ENCODE peak calls at places on chromosomes 2 and 18, in ten cellular contexts. T is GM23248; N is stimulated activated CD8-positive, alpha-beta memory T cell treated with anti-CD3 and anti-CD28 coated beads, Interleukin-7, amount 100 ng/mL, for 1 hour; H is activated T-cell treated with anti-CD3 and anti-CD28 coated beads, Interleukin-2, amount 50 U/mL, for 72 hours; Z is AML-193; G is posterior cingulate gyrus; P is activated CD4-positive, alpha-beta T cell treated with anti-CD3 and anti-CD28 coated beads, Interleukin-2, amount 10 ng/mL, durations not matched to agents 7 days and 5 days; X is HFFc6; Y is Ammon's horn; Q is iris pigment epithelial cell. B is an unnamed sample.

GRCh38 chr2:72893594-72894319 is 6.5 kb downstream of the SPR start:
- DNase-seq in G (no peak), P (peak), H (peak), X (peak), Y (peak), Z (no peak), N (no peak), Q (peak), T (peak), B (peak)

GRCh38 chr2:105114551-105114950 is 76.7 kb downstream of the MRPS9 start:
- DNase-seq in N (no peak), H (no peak), P (no peak), Z (peak), T (peak), Q (peak), Y (peak), X (peak), G (no peak), B (peak)

GRCh38 chr2:52404046-52404445 is 1363.6 kb upstream of the CHAC2 start:
- DNase-seq in P (no peak), T (no peak), X (no peak), N (no peak), Y (no peak), Q (no peak), Z (no peak), H (no peak), G (no peak), B (no peak)

GRCh38 chr2:238129166-238130010 is 9.1 kb upstream of the KLHL30 start:
- DNase-seq in Q (no peak), T (no peak), G (no peak), Z (no peak), P (no peak), H (no peak), N (no peak), X (no peak), Y (no peak), B (no peak)

GRCh38 chr2:7194950-7195349 is 277.7 kb downstream of the RNF144A start:
- DNase-seq in Y (no peak), N (no peak), P (no peak), G (no peak), T (no peak), X (no peak), H (no peak), Z (no peak), Q (no peak), B (no peak)

GRCh38 chr2:219631406-219631891 is 4.0 kb downstream of the SLC4A3 start:
- DNase-seq in N (no peak), H (no peak), G (no peak), Z (no peak), Q (no peak), P (no peak), T (no peak), X (no peak), Y (no peak), B (no peak)

GRCh38 chr2:128444816-128445532 is 126.3 kb upstream of the HS6ST1 start:
- DNase-seq in P (no peak), X (no peak), H (no peak), T (no peak), Y (no peak), Q (peak), Z (no peak), G (no peak), N (no peak), B (no peak)

GRCh38 chr2:205714058-205714776 is 31.9 kb downstream of the NRP2 start:
- DNase-seq in X (no peak), N (no peak), G (no peak), P (no peak), T (no peak), Q (peak), Y (no peak), H (no peak), Z (peak), B (peak)

GRCh38 chr18:48485828-48486405 is 52.9 kb upstream of the CTIF start:
- DNase-seq in T (no peak), Q (no peak), Z (no peak), N (no peak), P (no peak), Y (no peak), X (no peak), G (no peak), H (no peak), B (no peak)

GRCh38 chr2:200533754-200534153 is 7.7 kb downstream of the SGO2 start:
- DNase-seq in Q (no peak), T (no peak), N (no peak), H (no peak), Y (no peak), G (no peak), Z (no peak), X (no peak), P (no peak), B (no peak)

GRCh38 chr2:45067859-45068642 is 58.8 kb upstream of the SIX2 start:
- DNase-seq in H (no peak), N (no peak), Y (no peak), X (no peak), G (no peak), T (peak), Q (peak), P (no peak), Z (no peak), B (no peak)

GRCh38 chr18:54532222-54532621 is 58.8 kb upstream of the DYNAP start:
- DNase-seq in H (no peak), P (no peak), N (no peak), T (no peak), Y (no peak), Q (no peak), G (no peak), X (no peak), Z (no peak), B (peak)

GRCh38 chr2:176187306-176188217 is 906 bp upstream of the HOXD1 start:
- DNase-seq in Z (no peak), G (peak), N (no peak), Q (no peak), T (peak), Y (no peak), H (no peak), X (no peak), P (no peak), B (no peak)

GRCh38 chr2:187079901-187080300 is 230.9 kb upstream of the ZSWIM2 start:
- DNase-seq in Q (no peak), Y (no peak), Z (no peak), N (no peak), X (no peak), T (no peak), H (no peak), P (no peak), G (no peak), B (no peak)

GRCh38 chr18:32048507-32049091 is 30.0 kb downstream of the RNF125 start:
- DNase-seq in Q (peak), T (peak), Y (peak), Z (peak), P (no peak), N (no peak), X (no peak), G (no peak), H (peak), B (peak)

GRCh38 chr18:10785798-10786197 is 260.0 kb downstream of the NAPG start:
- DNase-seq in X (no peak), N (no peak), Y (no peak), Q (no peak), T (no peak), Z (no peak), H (no peak), G (no peak), P (no peak), B (no peak)

GRCh38 chr2:121405233-121405632 is 120.2 kb upstream of the TFCP2L1 start:
- DNase-seq in Q (no peak), H (no peak), Y (no peak), X (no peak), N (no peak), G (no peak), P (no peak), T (no peak), Z (no peak), B (no peak)

GRCh38 chr2:25453199-25453903 is 111.6 kb upstream of the DNMT3A start:
- DNase-seq in Q (peak), P (peak), X (no peak), Y (no peak), T (peak), G (no peak), Z (no peak), N (no peak), H (peak), B (no peak)

GRCh38 chr2:220687231-220687843 is 884.8 kb downstream of the EPHA4 start:
- DNase-seq in Z (no peak), G (peak), P (peak), N (peak), H (peak), Q (peak), Y (peak), X (peak), T (peak), B (peak)

GRCh38 chr2:158385646-158386045 is 70.9 kb downstream of the CCDC148 start:
- DNase-seq in P (no peak), T (no peak), Z (no peak), Y (no peak), Q (no peak), N (no peak), X (no peak), H (no peak), G (no peak), B (no peak)

GRCh38 chr18:813405-814071 is 1.5 kb upstream of the YES1 start:
- DNase-seq in Q (no peak), P (no peak), X (no peak), H (no peak), N (no peak), Y (no peak), T (no peak), G (no peak), Z (peak), B (no peak)

GRCh38 chr2:231138699-231139098 is 13.9 kb upstream of the HTR2B start:
- DNase-seq in H (no peak), T (no peak), Z (no peak), X (no peak), Y (no peak), P (no peak), Q (peak), G (no peak), N (no peak), B (no peak)

GRCh38 chr2:197556456-197556855 is 40.6 kb downstream of the MOB4 start:
- DNase-seq in Q (peak), Y (peak), H (no peak), N (no peak), Z (peak), X (no peak), T (peak), P (no peak), G (no peak), B (no peak)

GRCh38 chr2:45929674-45930395 is 278.4 kb downstream of the PRKCE start:
- DNase-seq in N (no peak), H (no peak), X (no peak), P (no peak), Z (no peak), Y (peak), Q (no peak), T (no peak), G (no peak), B (no peak)

GRCh38 chr2:43288417-43289305 is 62.3 kb upstream of the ZFP36L2 start:
- DNase-seq in Z (no peak), N (no peak), Q (peak), P (no peak), Y (no peak), H (no peak), T (no peak), G (no peak), X (no peak), B (no peak)

GRCh38 chr2:229914182-229914581 is 7.6 kb downstream of the TRIP12 start:
- DNase-seq in Z (peak), P (no peak), T (peak), N (no peak), G (no peak), X (no peak), H (no peak), Y (no peak), Q (no peak), B (peak)

GRCh38 chr2:108553181-108553919 is 19.1 kb downstream of the LIMS1 start:
- DNase-seq in X (no peak), Z (no peak), T (peak), N (no peak), P (no peak), Y (no peak), G (no peak), H (no peak), Q (no peak), B (no peak)

GRCh38 chr2:206562375-206562774 is 79.9 kb upstream of the FAM237A start:
- DNase-seq in Q (peak), H (no peak), X (no peak), N (no peak), G (no peak), T (peak), Z (no peak), Y (no peak), P (no peak), B (no peak)

GRCh38 chr2:190718652-190719526 is 70.0 kb downstream of the NAB1 start:
- DNase-seq in H (peak), Y (no peak), G (no peak), Q (peak), X (peak), P (no peak), T (peak), Z (no peak), N (no peak), B (no peak)

GRCh38 chr2:159094173-159094737 is 125.8 kb downstream of the TANC1 start:
- DNase-seq in X (peak), Z (no peak), Y (no peak), G (no peak), Q (peak), T (peak), H (peak), N (no peak), P (no peak), B (no peak)

GRCh38 chr2:177026956-177027355 is 185.6 kb upstream of the HNRNPA3 start:
- DNase-seq in N (no peak), H (no peak), G (no peak), X (no peak), P (no peak), Y (no peak), Z (no peak), Q (no peak), T (no peak), B (no peak)

GRCh38 chr2:109452318-109453305 is 161.2 kb downstream of the SEPTIN10 start:
- DNase-seq in T (no peak), N (no peak), P (no peak), H (no peak), Q (no peak), G (no peak), X (no peak), Y (no peak), Z (no peak), B (no peak)

GRCh38 chr2:55418512-55419235 is 982 bp downstream of the CCDC88A start:
- DNase-seq in N (no peak), G (no peak), Y (peak), Z (peak), T (peak), X (no peak), H (no peak), P (no peak), Q (no peak), B (peak)

GRCh38 chr2:21047161-21048009 is 3.5 kb upstream of the APOB start:
- DNase-seq in H (no peak), Z (no peak), T (no peak), Y (no peak), X (no peak), Q (peak), P (no peak), G (no peak), N (no peak), B (no peak)

GRCh38 chr18:35324926-35325655 is 19.1 kb downstream of the ZNF24 start:
- DNase-seq in H (no peak), X (peak), P (no peak), Y (no peak), G (no peak), T (peak), Q (peak), Z (no peak), N (no peak), B (no peak)

GRCh38 chr18:47204908-47205522 is 28.9 kb upstream of the IER3IP1 start:
- DNase-seq in T (peak), N (peak), Z (peak), X (peak), G (peak), Y (peak), Q (peak), P (peak), H (peak), B (peak)